ENCODE peak calls at places on chromosomes 6 and 20, in six cellular contexts. N is body of pancreas, D is HS-5, V is NCI-H510A treated with DMSO at 0.1 percent for 48 hours, B is NCI-H2081, T is fibroblast of gingiva. Z is an unnamed sample.

GRCh38 chr6:157946865-157947532 is 34.7 kb upstream of the SYNJ2 start:
- DNase-seq in N (no peak), D (no peak), V (peak; percentile 6), B (no peak), T (peak; percentile 35), Z (peak; percentile 43)

GRCh38 chr6:120785459-120786086 is 548.7 kb downstream of the TBC1D32 start:
- DNase-seq in N (no peak), D (no peak), V (no peak), B (no peak), T (no peak), Z (no peak)

GRCh38 chr20:5663396-5663795 is 86.8 kb upstream of the SHLD1 start:
- DNase-seq in N (no peak), D (no peak), V (peak; percentile 45), B (no peak), T (no peak), Z (no peak)

GRCh38 chr6:1756472-1757129 is 146.9 kb downstream of the FOXC1 start:
- DNase-seq in N (no peak), D (no peak), V (no peak), B (peak; percentile 37), T (no peak), Z (no peak)

GRCh38 chr20:30502670-30503069 is 754.8 kb upstream of the DEFB115 start:
- DNase-seq in N (no peak), D (no peak), V (no peak), B (no peak), T (no peak), Z (no peak)

GRCh38 chr6:2503816-2504494 is 246.8 kb downstream of the MYLK4 start:
- DNase-seq in N (no peak), D (peak; percentile 37), V (peak; percentile 14), B (no peak), T (peak; percentile 48), Z (no peak)

GRCh38 chr6:22145823-22146379 is 150.9 kb downstream of the PRL start:
- DNase-seq in N (no peak), D (no peak), V (peak; percentile 59), B (no peak), T (peak; percentile 77), Z (peak; percentile 17)

GRCh38 chr20:19817017-19817416 is 59.0 kb downstream of the RIN2 start:
- DNase-seq in N (no peak), D (peak; percentile 92), V (no peak), B (no peak), T (peak; percentile 67), Z (no peak)

GRCh38 chr20:50283922-50284810 is 93.5 kb downstream of the CEBPB start:
- DNase-seq in N (peak; percentile 69), D (peak; percentile 65), V (no peak), B (no peak), T (peak; percentile 46), Z (no peak)

GRCh38 chr6:21479140-21479539 is 114.4 kb upstream of the SOX4 start:
- DNase-seq in N (peak; percentile 26), D (no peak), V (no peak), B (no peak), T (peak; percentile 49), Z (peak; percentile 69)

GRCh38 chr6:168574075-168574698 is 133.2 kb downstream of the SMOC2 start:
- DNase-seq in N (no peak), D (no peak), V (no peak), B (no peak), T (no peak), Z (no peak)

GRCh38 chr6:163790296-163790840 is 375.9 kb downstream of the QKI start:
- DNase-seq in N (no peak), D (no peak), V (no peak), B (no peak), T (no peak), Z (peak; percentile 54)

GRCh38 chr20:50921055-50921454 is 10.2 kb downstream of the ADNP start:
- DNase-seq in N (no peak), D (no peak), V (no peak), B (no peak), T (peak; percentile 44), Z (no peak)

GRCh38 chr20:47878601-47879004 is 93.3 kb upstream of the SULF2 start:
- DNase-seq in N (no peak), D (peak; percentile 24), V (no peak), B (no peak), T (no peak), Z (no peak)

GRCh38 chr20:15320941-15321340 is 983.5 kb upstream of the FLRT3 start:
- DNase-seq in N (no peak), D (no peak), V (no peak), B (no peak), T (no peak), Z (no peak)

GRCh38 chr6:47524136-47524840 is 46.7 kb downstream of the CD2AP start:
- DNase-seq in N (no peak), D (no peak), V (no peak), B (no peak), T (no peak), Z (no peak)

GRCh38 chr20:47790032-47790965 is 5.0 kb upstream of the SULF2 start:
- DNase-seq in N (no peak), D (no peak), V (no peak), B (no peak), T (peak; percentile 68), Z (no peak)

GRCh38 chr6:135910943-135911618 is 59.6 kb downstream of the PDE7B start:
- DNase-seq in N (no peak), D (no peak), V (no peak), B (no peak), T (no peak), Z (no peak)

Z was measured in testis.